ENCODE peak calls at places on chromosomes 12 and 14, in four cellular contexts. X is mucosa of descending colon, W is GM19239, H is ovary. K is an unnamed sample.

GRCh38 chr14:100443643-100444042 is 120.5 kb downstream of the SLC25A47 start:
- DNase-seq in H (no peak), X (no peak), W (no peak), K (no peak)

GRCh38 chr14:51498411-51499227 is 153.1 kb upstream of the FRMD6 start:
- DNase-seq in H (no peak), X (no peak), W (no peak), K (no peak)

GRCh38 chr12:63961048-63961447 is 116.5 kb downstream of the SRGAP1 start:
- DNase-seq in W (no peak), H (no peak), X (no peak), K (no peak)

GRCh38 chr12:12436831-12437345 is 80.0 kb downstream of the BORCS5 start:
- DNase-seq in H (no peak), W (no peak), X (no peak), K (no peak)

GRCh38 chr14:101134161-101134631 is 230.7 kb upstream of the RTL1 start:
- DNase-seq in H (no peak), X (no peak), W (no peak), K (no peak)

GRCh38 chr12:39595923-39596322 is 23.7 kb downstream of the ABCD2 start:
- DNase-seq in X (no peak), W (no peak), H (no peak), K (no peak)

GRCh38 chr12:630656-631632 is 32.3 kb downstream of the NINJ2 start:
- DNase-seq in W (peak), H (no peak), X (peak), K (no peak)

GRCh38 chr14:50816419-50817047 is 14.4 kb downstream of the NIN start:
- DNase-seq in H (no peak), W (no peak), X (no peak), K (no peak)

GRCh38 chr14:83473846-83474245 is 1940.2 kb upstream of the SEL1L start:
- DNase-seq in X (no peak), W (no peak), H (no peak), K (no peak)

GRCh38 chr14:92513204-92513965 is at the start of gene RIN3:
- DNase-seq in W (peak), X (peak), H (no peak), K (peak)

GRCh38 chr12:106135781-106136180 is 3.0 kb downstream of the NUAK1 start:
- DNase-seq in W (no peak), X (no peak), H (no peak), K (no peak)

K was measured in body of pancreas.